ENCODE peak calls at places on chromosomes 6 and 20, in ten cellular contexts. Q is T-helper 2 cell; F is kidney tubule cell; L is Daoy; A is activated CD8-positive, alpha-beta memory T cell treated with anti-CD3 and anti-CD28 coated beads for 48 hours; U is naive thymus-derived CD4-positive, alpha-beta T cell; E is NCI-H1436; R is AG09319; C is iris pigment epithelial cell; K is OCI-M1. Z is an unnamed sample.

GRCh38 chr6:159110013-159110412 is 59.2 kb upstream of the FNDC1 start:
- DNase-seq in Q (no peak), F (peak; percentile 66), L (peak; percentile 70), A (no peak), U (peak; percentile 34), E (no peak), R (no peak), C (peak; percentile 70), K (peak; percentile 84), Z (no peak)

GRCh38 chr6:168574075-168574698 is 133.2 kb downstream of the SMOC2 start:
- DNase-seq in Q (no peak), F (no peak), L (no peak), A (no peak), U (no peak), E (no peak), R (no peak), C (no peak), K (no peak), Z (no peak)

GRCh38 chr6:100463685-100464161 is 998 bp downstream of the SIM1 start:
- DNase-seq in Q (no peak), F (peak; percentile 30), L (no peak), A (no peak), U (no peak), E (no peak), R (no peak), C (no peak), K (no peak), Z (no peak)

GRCh38 chr6:4895971-4896370 is 107.9 kb downstream of the RPP40 start:
- DNase-seq in Q (no peak), F (no peak), L (no peak), A (no peak), U (no peak), E (no peak), R (no peak), C (no peak), K (no peak), Z (no peak)

GRCh38 chr6:45886776-45887175 is 128.9 kb downstream of the CLIC5 start:
- DNase-seq in Q (no peak), F (no peak), L (no peak), A (no peak), U (no peak), E (no peak), R (no peak), C (no peak), K (no peak), Z (no peak)

GRCh38 chr20:10419550-10420133 is 14.4 kb downstream of the MKKS start:
- DNase-seq in Q (no peak), F (peak; percentile 80), L (peak; percentile 50), A (no peak), U (no peak), E (no peak), R (no peak), C (peak; percentile 63), K (no peak), Z (no peak)

GRCh38 chr6:133503330-133503729 is 262.2 kb downstream of the EYA4 start:
- DNase-seq in Q (no peak), F (peak; percentile 31), L (peak; percentile 49), A (no peak), U (no peak), E (no peak), R (peak; percentile 30), C (peak; percentile 31), K (no peak), Z (no peak)

GRCh38 chr20:728022-728944 is 40.0 kb downstream of the SLC52A3 start:
- DNase-seq in Q (no peak), F (peak; percentile 40), L (peak; percentile 74), A (peak; percentile 8), U (peak; percentile 29), E (peak; percentile 40), R (no peak), C (peak; percentile 38), K (peak; percentile 90), Z (no peak)

GRCh38 chr6:134278000-134278399 is 39.9 kb downstream of the SGK1 start:
- DNase-seq in Q (no peak), F (no peak), L (no peak), A (no peak), U (no peak), E (no peak), R (no peak), C (no peak), K (no peak), Z (no peak)

GRCh38 chr20:13320702-13321101 is 99.6 kb downstream of the ISM1 start:
- DNase-seq in Q (no peak), F (no peak), L (no peak), A (no peak), U (no peak), E (no peak), R (no peak), C (no peak), K (no peak), Z (no peak)

GRCh38 chr6:38080889-38081288 is 261.4 kb downstream of the ZFAND3 start:
- DNase-seq in Q (no peak), F (no peak), L (no peak), A (no peak), U (no peak), E (no peak), R (peak; percentile 8), C (peak; percentile 30), K (no peak), Z (no peak)

GRCh38 chr20:33104336-33104735 is 24.9 kb downstream of the BPIFB4 start:
- DNase-seq in Q (no peak), F (no peak), L (no peak), A (no peak), U (no peak), E (no peak), R (no peak), C (no peak), K (no peak), Z (no peak)

GRCh38 chr20:573414-574296 is 30.1 kb upstream of the CSNK2A1 start:
- DNase-seq in Q (no peak), F (peak; percentile 28), L (peak; percentile 36), A (no peak), U (no peak), E (no peak), R (no peak), C (no peak), K (no peak), Z (no peak)

Z was measured in activated T-helper 1 cell treated with Interleukin-2 at 50 U/mL for 16 hours.